ENCODE peak calls at places on chromosomes 2 and 18, in seven cellular contexts. F is left kidney; A is NB4; W is LoVo; O is cardiac fibroblast; J is fibroblast of lung; K is CD8-positive, alpha-beta T cell. L is an unnamed sample.

GRCh38 chr2:20052229-20052871 is 922 bp upstream of the LAPTM4A start:
- DNase-seq in F (peak; percentile 58), A (no peak), W (peak; percentile 57), O (peak; percentile 63), J (peak; percentile 42), K (no peak), L (peak; percentile 28)

GRCh38 chr2:64862623-64863022 is 126.6 kb upstream of the SLC1A4 start:
- DNase-seq in F (no peak), A (no peak), W (no peak), O (peak; percentile 51), J (no peak), K (no peak), L (no peak)

GRCh38 chr18:512957-513356 is 12.5 kb upstream of the COLEC12 start:
- DNase-seq in F (no peak), A (no peak), W (no peak), O (no peak), J (no peak), K (no peak), L (no peak)

GRCh38 chr2:222819722-222820333 is 41.0 kb upstream of the ACSL3 start:
- DNase-seq in F (no peak), A (peak; percentile 20), W (no peak), O (peak; percentile 52), J (peak; percentile 78), K (no peak), L (no peak)

GRCh38 chr2:205822578-205822977 is 140.3 kb downstream of the NRP2 start:
- DNase-seq in F (no peak), A (no peak), W (no peak), O (peak; percentile 46), J (peak; percentile 92), K (no peak), L (no peak)

GRCh38 chr2:237213325-237214040 is 127.8 kb downstream of the COPS8 start:
- DNase-seq in F (peak; percentile 88), A (no peak), W (no peak), O (peak; percentile 92), J (peak; percentile 87), K (no peak), L (peak; percentile 44)

GRCh38 chr18:44841221-44841620 is 160.5 kb downstream of the SETBP1 start:
- DNase-seq in F (no peak), A (no peak), W (no peak), O (no peak), J (peak; percentile 54), K (no peak), L (no peak)

GRCh38 chr2:71700880-71701397 is 247.6 kb downstream of the DYSF start:
- DNase-seq in F (no peak), A (no peak), W (no peak), O (no peak), J (peak; percentile 41), K (no peak), L (no peak)

GRCh38 chr2:72917875-72918660 is 749 bp downstream of the EMX1 start:
- DNase-seq in F (peak; percentile 59), A (peak; percentile 23), W (no peak), O (no peak), J (no peak), K (no peak), L (peak; percentile 41)

GRCh38 chr2:20803974-20804373 is 18.9 kb downstream of the LDAH start:
- DNase-seq in F (no peak), A (no peak), W (no peak), O (no peak), J (no peak), K (no peak), L (peak; percentile 2)

L was measured in mesendoderm.